ENCODE peak calls at places on chromosome 21, in eight cellular contexts. One of them, this sample, is unnamed. For H3K4me1 and H3K36me3, the result is how much of the 10 kb centered on the place peaks cover.

GRCh38 chr21:45831991-45832740 is 149.4 kb upstream of the COL6A1 start:
- DNase-seq in tibial nerve: no peak
- DNase-seq in K562: no peak
- DNase-seq in breast epithelium: no peak
- DNase-seq in heart right ventricle: no peak
- DNase-seq in colonic mucosa: no peak
- DNase-seq in transverse colon: peak
- DNase-seq in heart left ventricle: no peak
- DNase-seq in this sample: no peak

GRCh38 chr21:14270631-14271030 is 54.7 kb downstream of the RBM11 start:
- DNase-seq in tibial nerve: no peak
- DNase-seq in K562: no peak
- DNase-seq in breast epithelium: no peak
- DNase-seq in heart right ventricle: no peak
- DNase-seq in colonic mucosa: peak
- DNase-seq in transverse colon: peak
- DNase-seq in heart left ventricle: no peak
- DNase-seq in this sample: no peak

GRCh38 chr21:42097860-42098259 is 26.7 kb downstream of the UMODL1 start:
- DNase-seq in tibial nerve: peak
- DNase-seq in K562: no peak
- DNase-seq in breast epithelium: no peak
- DNase-seq in heart right ventricle: no peak
- DNase-seq in colonic mucosa: peak
- DNase-seq in transverse colon: peak
- DNase-seq in heart left ventricle: no peak
- DNase-seq in this sample: peak

GRCh38 chr21:41283211-41283818 is 33.3 kb upstream of the FAM3B start:
- DNase-seq in tibial nerve: peak
- DNase-seq in K562: peak
- DNase-seq in breast epithelium: no peak
- DNase-seq in heart right ventricle: no peak
- DNase-seq in colonic mucosa: peak
- DNase-seq in transverse colon: peak
- DNase-seq in heart left ventricle: peak
- DNase-seq in this sample: no peak

GRCh38 chr21:17526771-17527170 is 13.9 kb downstream of the CXADR start:
- DNase-seq in tibial nerve: no peak
- DNase-seq in K562: no peak
- DNase-seq in breast epithelium: no peak
- DNase-seq in heart right ventricle: no peak
- DNase-seq in colonic mucosa: no peak
- DNase-seq in transverse colon: no peak
- DNase-seq in heart left ventricle: no peak
- DNase-seq in this sample: no peak

GRCh38 chr21:26043891-26044290 is 126.7 kb downstream of the APP start:
- DNase-seq in tibial nerve: no peak
- DNase-seq in K562: no peak
- DNase-seq in breast epithelium: no peak
- DNase-seq in heart right ventricle: no peak
- DNase-seq in colonic mucosa: no peak
- DNase-seq in transverse colon: no peak
- DNase-seq in heart left ventricle: no peak
- DNase-seq in this sample: no peak

GRCh38 chr21:15549671-15550070 is 180.1 kb upstream of the USP25 start:
- DNase-seq in tibial nerve: no peak
- DNase-seq in K562: no peak
- DNase-seq in breast epithelium: no peak
- DNase-seq in heart right ventricle: no peak
- DNase-seq in colonic mucosa: no peak
- DNase-seq in transverse colon: no peak
- DNase-seq in heart left ventricle: no peak
- DNase-seq in this sample: no peak

GRCh38 chr21:15659768-15660423 is 69.9 kb upstream of the USP25 start:
- DNase-seq in tibial nerve: no peak
- DNase-seq in K562: no peak
- DNase-seq in breast epithelium: no peak
- DNase-seq in heart right ventricle: no peak
- DNase-seq in colonic mucosa: peak
- DNase-seq in transverse colon: peak
- DNase-seq in heart left ventricle: no peak
- DNase-seq in this sample: no peak

GRCh38 chr21:28342229-28342810 is 650.4 kb downstream of the LTN1 start:
- DNase-seq in tibial nerve: no peak
- DNase-seq in K562: no peak
- DNase-seq in breast epithelium: no peak
- DNase-seq in heart right ventricle: no peak
- DNase-seq in colonic mucosa: no peak
- DNase-seq in transverse colon: no peak
- DNase-seq in heart left ventricle: no peak
- DNase-seq in this sample: no peak

GRCh38 chr21:45226540-45227326 is 61.0 kb downstream of the POFUT2 start:
- DNase-seq in tibial nerve: no peak
- DNase-seq in K562: no peak
- DNase-seq in breast epithelium: no peak
- DNase-seq in heart right ventricle: no peak
- DNase-seq in colonic mucosa: no peak
- DNase-seq in transverse colon: no peak
- DNase-seq in heart left ventricle: no peak
- DNase-seq in this sample: no peak

GRCh38 chr21:45485686-45486442 is 56.4 kb downstream of the SLC19A1 start:
- DNase-seq in tibial nerve: no peak
- DNase-seq in K562: no peak
- DNase-seq in breast epithelium: no peak
- DNase-seq in heart right ventricle: peak
- DNase-seq in colonic mucosa: no peak
- DNase-seq in transverse colon: no peak
- DNase-seq in heart left ventricle: no peak
- DNase-seq in this sample: no peak

GRCh38 chr21:15430023-15430422 is 299.8 kb upstream of the USP25 start:
- DNase-seq in tibial nerve: no peak
- DNase-seq in K562: no peak
- DNase-seq in breast epithelium: no peak
- DNase-seq in heart right ventricle: no peak
- DNase-seq in colonic mucosa: no peak
- DNase-seq in transverse colon: no peak
- DNase-seq in heart left ventricle: no peak
- DNase-seq in this sample: no peak

GRCh38 chr21:45542667-45543370 is 579 bp upstream of the SLC19A1 start:
- DNase-seq in tibial nerve: no peak
- DNase-seq in K562: no peak
- DNase-seq in breast epithelium: peak
- DNase-seq in heart right ventricle: no peak
- DNase-seq in colonic mucosa: peak
- DNase-seq in transverse colon: no peak
- DNase-seq in heart left ventricle: peak
- DNase-seq in this sample: no peak

GRCh38 chr21:40053007-40053406 is 185.8 kb downstream of the PCP4 start:
- DNase-seq in tibial nerve: peak
- DNase-seq in K562: no peak
- DNase-seq in breast epithelium: no peak
- DNase-seq in heart right ventricle: peak
- DNase-seq in colonic mucosa: no peak
- DNase-seq in transverse colon: peak
- DNase-seq in heart left ventricle: peak
- DNase-seq in this sample: peak

GRCh38 chr21:42144221-42144620 is 73.1 kb downstream of the UMODL1 start:
- DNase-seq in tibial nerve: no peak
- DNase-seq in K562: no peak
- DNase-seq in breast epithelium: no peak
- DNase-seq in heart right ventricle: no peak
- DNase-seq in colonic mucosa: no peak
- DNase-seq in transverse colon: no peak
- DNase-seq in heart left ventricle: no peak
- DNase-seq in this sample: no peak

GRCh38 chr21:34522284-34522683 is 10.3 kb upstream of the KCNE1 start:
- DNase-seq in tibial nerve: no peak
- DNase-seq in K562: no peak
- DNase-seq in breast epithelium: no peak
- DNase-seq in heart right ventricle: no peak
- DNase-seq in colonic mucosa: peak
- DNase-seq in transverse colon: peak
- DNase-seq in heart left ventricle: no peak
- DNase-seq in this sample: no peak

GRCh38 chr21:34523019-34523418 is 11.0 kb upstream of the KCNE1 start:
- DNase-seq in tibial nerve: no peak
- DNase-seq in K562: no peak
- DNase-seq in breast epithelium: no peak
- DNase-seq in heart right ventricle: no peak
- DNase-seq in colonic mucosa: peak
- DNase-seq in transverse colon: peak
- DNase-seq in heart left ventricle: no peak
- DNase-seq in this sample: no peak

GRCh38 chr21:34526618-34527290 is 14.7 kb upstream of the KCNE1 start:
- DNase-seq in tibial nerve: peak
- DNase-seq in K562: no peak
- DNase-seq in breast epithelium: no peak
- DNase-seq in heart right ventricle: no peak
- DNase-seq in colonic mucosa: peak
- DNase-seq in transverse colon: peak
- DNase-seq in heart left ventricle: peak
- DNase-seq in this sample: peak

GRCh38 chr21:34526236-34526617 is 14.2 kb upstream of the KCNE1 start:
- DNase-seq in tibial nerve: no peak
- DNase-seq in K562: no peak
- DNase-seq in breast epithelium: no peak
- DNase-seq in heart right ventricle: no peak
- DNase-seq in colonic mucosa: no peak
- DNase-seq in transverse colon: no peak
- DNase-seq in heart left ventricle: no peak
- DNase-seq in this sample: no peak

GRCh38 chr21:34524671-34525601 is 12.9 kb upstream of the KCNE1 start:
- DNase-seq in tibial nerve: no peak
- DNase-seq in K562: no peak
- DNase-seq in breast epithelium: no peak
- DNase-seq in heart right ventricle: no peak
- DNase-seq in colonic mucosa: no peak
- DNase-seq in transverse colon: no peak
- DNase-seq in heart left ventricle: no peak
- DNase-seq in this sample: no peak
- H3K4me3 ChIP-seq in tibial nerve: peak
- H3K4me3 ChIP-seq in K562: no peak
- H3K4me3 ChIP-seq in breast epithelium: peak
- H3K4me3 ChIP-seq in heart right ventricle: peak
- H3K4me3 ChIP-seq in colonic mucosa: peak
- H3K4me3 ChIP-seq in transverse colon: peak
- H3K4me3 ChIP-seq in heart left ventricle: peak
- H3K4me3 ChIP-seq in this sample: peak

GRCh38 chr21:44058981-44059380 is 46.9 kb downstream of the TRAPPC10 start:
- DNase-seq in tibial nerve: no peak
- DNase-seq in K562: no peak
- DNase-seq in breast epithelium: no peak
- DNase-seq in heart right ventricle: no peak
- DNase-seq in colonic mucosa: no peak
- DNase-seq in transverse colon: no peak
- DNase-seq in heart left ventricle: no peak
- DNase-seq in this sample: no peak
- H3K4me1 ChIP-seq in tibial nerve: under half
- H3K4me1 ChIP-seq in K562: under half
- H3K4me1 ChIP-seq in breast epithelium: under half
- H3K4me1 ChIP-seq in heart right ventricle: under half
- H3K4me1 ChIP-seq in colonic mucosa: under half
- H3K4me1 ChIP-seq in transverse colon: under half
- H3K4me1 ChIP-seq in heart left ventricle: under half
- H3K4me1 ChIP-seq in this sample: under half

DNA sequence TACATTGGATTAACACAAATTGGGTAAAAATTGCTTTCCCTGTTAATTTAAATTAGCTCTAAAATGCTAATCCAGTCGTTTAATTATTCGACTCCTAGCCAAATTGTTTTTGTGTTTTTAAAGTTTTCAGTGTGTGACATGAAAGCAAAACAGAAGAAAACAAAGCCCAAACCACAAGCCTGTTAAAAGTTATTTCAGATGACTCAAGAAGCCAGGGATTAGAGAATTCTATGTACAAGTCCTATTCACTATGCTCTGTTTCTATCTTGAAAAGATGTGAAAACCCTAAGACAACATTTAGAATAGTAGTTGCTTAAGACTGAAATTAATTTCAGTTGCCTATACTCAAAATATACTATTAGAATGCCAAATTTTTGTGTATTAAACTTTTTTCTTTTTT is 294.8 kb upstream of the ADAMTS5 start:
- DNase-seq in tibial nerve: no peak
- DNase-seq in K562: no peak
- DNase-seq in breast epithelium: no peak
- DNase-seq in heart right ventricle: no peak
- DNase-seq in colonic mucosa: no peak
- DNase-seq in transverse colon: no peak
- DNase-seq in heart left ventricle: no peak
- DNase-seq in this sample: no peak
- H3K36me3 ChIP-seq in tibial nerve: under half
- H3K36me3 ChIP-seq in K562: under half
- H3K36me3 ChIP-seq in breast epithelium: under half
- H3K36me3 ChIP-seq in heart right ventricle: under half
- H3K36me3 ChIP-seq in colonic mucosa: under half
- H3K36me3 ChIP-seq in transverse colon: under half
- H3K36me3 ChIP-seq in heart left ventricle: under half
- H3K36me3 ChIP-seq in this sample: under half

GRCh38 chr21:33430858-33431257 is 27.6 kb downstream of the IFNGR2 start:
- DNase-seq in tibial nerve: no peak
- DNase-seq in K562: no peak
- DNase-seq in breast epithelium: no peak
- DNase-seq in heart right ventricle: no peak
- DNase-seq in colonic mucosa: no peak
- DNase-seq in transverse colon: no peak
- DNase-seq in heart left ventricle: no peak
- DNase-seq in this sample: no peak
- H3K4me3 ChIP-seq in tibial nerve: no peak
- H3K4me3 ChIP-seq in K562: no peak
- H3K4me3 ChIP-seq in breast epithelium: no peak
- H3K4me3 ChIP-seq in heart right ventricle: no peak
- H3K4me3 ChIP-seq in colonic mucosa: no peak
- H3K4me3 ChIP-seq in transverse colon: no peak
- H3K4me3 ChIP-seq in heart left ventricle: no peak
- H3K4me3 ChIP-seq in this sample: no peak

GRCh38 chr21:37367758-37368535 is 1.4 kb downstream of the DYRK1A start:
- DNase-seq in tibial nerve: peak
- DNase-seq in K562: peak
- DNase-seq in breast epithelium: no peak
- DNase-seq in heart right ventricle: peak
- DNase-seq in colonic mucosa: peak
- DNase-seq in transverse colon: peak
- DNase-seq in heart left ventricle: peak
- DNase-seq in this sample: peak
- H3K4me1 ChIP-seq in tibial nerve: under half
- H3K4me1 ChIP-seq in K562: under half
- H3K4me1 ChIP-seq in breast epithelium: under half
- H3K4me1 ChIP-seq in heart right ventricle: half or more
- H3K4me1 ChIP-seq in colonic mucosa: under half
- H3K4me1 ChIP-seq in transverse colon: under half
- H3K4me1 ChIP-seq in heart left ventricle: half or more
- H3K4me1 ChIP-seq in this sample: under half

DNA sequence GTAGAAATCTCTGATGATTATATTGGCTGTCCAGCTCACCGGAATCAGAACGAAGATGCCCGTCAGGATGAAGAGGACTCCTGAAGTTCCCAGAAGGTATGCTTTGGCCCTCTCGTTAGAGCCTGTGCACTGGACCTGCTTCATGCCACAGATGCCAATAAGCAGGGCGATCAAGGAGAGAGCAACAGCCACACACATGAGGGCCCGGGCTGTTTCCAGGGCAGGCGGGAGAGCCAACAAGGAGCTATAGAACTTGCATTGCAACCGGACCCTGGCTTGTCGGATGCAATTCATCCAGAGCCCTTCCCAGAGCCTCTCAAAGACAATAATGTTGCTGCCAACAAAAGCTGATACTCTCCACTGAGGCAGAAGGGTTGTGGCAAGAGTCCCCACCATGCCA is 434 bp downstream of the CLDN17 start:
- DNase-seq in tibial nerve: no peak
- DNase-seq in K562: no peak
- DNase-seq in breast epithelium: no peak
- DNase-seq in heart right ventricle: no peak
- DNase-seq in colonic mucosa: no peak
- DNase-seq in transverse colon: no peak
- DNase-seq in heart left ventricle: no peak
- DNase-seq in this sample: no peak
- H3K36me3 ChIP-seq in tibial nerve: under half
- H3K36me3 ChIP-seq in K562: under half
- H3K36me3 ChIP-seq in breast epithelium: under half
- H3K36me3 ChIP-seq in heart right ventricle: under half
- H3K36me3 ChIP-seq in colonic mucosa: under half
- H3K36me3 ChIP-seq in transverse colon: under half
- H3K36me3 ChIP-seq in heart left ventricle: under half
- H3K36me3 ChIP-seq in this sample: under half